ENCODE peak calls at places on chromosomes 16 and 17, in seven cellular contexts. J is cardiac muscle cell; I is ovary; S is OCI-LY7; V is CD4-positive, CD25-positive, alpha-beta regulatory T cell; B is stomach; M is tibial nerve. W is an unnamed sample. For H3K4me1, the result is how much of the 10 kb centered on the place peaks cover.

GRCh38 chr17:45019177-45019711 is 32.2 kb downstream of the DCAKD start:
- DNase-seq in J (peak), I (peak), S (peak), V (no peak), B (peak), M (no peak), W (no peak)

GRCh38 chr16:3651461-3652372 is 2.8 kb upstream of the DNASE1 start:
- DNase-seq in J (no peak), I (no peak), S (no peak), V (no peak), B (peak), M (peak), W (no peak)

GRCh38 chr17:70855401-70856054 is 686.2 kb downstream of the KCNJ2 start:
- DNase-seq in J (peak), I (no peak), S (no peak), V (no peak), B (peak), M (no peak), W (no peak)

GRCh38 chr17:17750881-17751280 is 69.6 kb downstream of the RAI1 start:
- DNase-seq in J (no peak), I (no peak), S (peak), V (peak), B (no peak), M (no peak), W (peak)

GRCh38 chr16:24482681-24483202 is 56.6 kb upstream of the RBBP6 start:
- DNase-seq in J (no peak), I (no peak), S (no peak), V (no peak), B (no peak), M (no peak), W (no peak)

GRCh38 chr17:15479697-15480096 is 12.3 kb upstream of the CDRT4 start:
- DNase-seq in J (peak), I (no peak), S (no peak), V (no peak), B (no peak), M (no peak), W (no peak)

GRCh38 chr17:77499699-77500435 is 359.1 kb downstream of the SEC14L1 start:
- DNase-seq in J (no peak), I (no peak), S (no peak), V (no peak), B (no peak), M (no peak), W (no peak)

GRCh38 chr17:1643293-1643998 is 2.1 kb downstream of the SCARF1 start:
- DNase-seq in J (peak), I (no peak), S (peak), V (peak), B (peak), M (no peak), W (peak)

GRCh38 chr16:49414651-49415050 is 41.0 kb downstream of the C16orf78 start:
- DNase-seq in J (no peak), I (no peak), S (no peak), V (no peak), B (no peak), M (no peak), W (no peak)

GRCh38 chr17:78318843-78319242 is 41.0 kb downstream of the SOCS3 start:
- DNase-seq in J (no peak), I (no peak), S (no peak), V (no peak), B (no peak), M (no peak), W (no peak)

GRCh38 chr17:3796822-3797170 is 4.2 kb downstream of the ITGAE start:
- DNase-seq in J (no peak), I (no peak), S (no peak), V (no peak), B (no peak), M (no peak), W (no peak)

GRCh38 chr17:78387982-78388941 is 9.8 kb downstream of the PGS1 start:
- DNase-seq in J (peak), I (no peak), S (peak), V (no peak), B (no peak), M (no peak), W (peak)

GRCh38 chr17:79508291-79508716 is 102.5 kb downstream of the RBFOX3 start:
- DNase-seq in J (no peak), I (no peak), S (no peak), V (no peak), B (no peak), M (no peak), W (no peak)

GRCh38 chr16:80105160-80105559 is 435.6 kb upstream of the DYNLRB2 start:
- DNase-seq in J (no peak), I (no peak), S (no peak), V (no peak), B (no peak), M (no peak), W (no peak)

GRCh38 chr17:60817187-60817586 is 139.5 kb downstream of the BCAS3 start:
- DNase-seq in J (peak), I (no peak), S (no peak), V (no peak), B (no peak), M (no peak), W (no peak)

GRCh38 chr17:71855000-71855399 is 265.8 kb upstream of the SOX9 start:
- DNase-seq in J (no peak), I (no peak), S (no peak), V (no peak), B (no peak), M (no peak), W (no peak)

GRCh38 chr16:66462912-66463311 is 35.8 kb downstream of the BEAN1 start:
- DNase-seq in J (no peak), I (no peak), S (no peak), V (no peak), B (no peak), M (no peak), W (no peak)

GRCh38 chr17:50218771-50219315 is 17.4 kb upstream of the COL1A1 start:
- DNase-seq in J (peak), I (peak), S (no peak), V (no peak), B (no peak), M (no peak), W (no peak)

GRCh38 chr17:42989726-42990652 is 8.2 kb upstream of the RPL27 start:
- DNase-seq in J (no peak), I (no peak), S (no peak), V (no peak), B (no peak), M (no peak), W (no peak)
- H3K27ac ChIP-seq in J (no peak), I (no peak), S (no peak), V (no peak), B (peak), M (no peak), W (no peak)

DNA sequence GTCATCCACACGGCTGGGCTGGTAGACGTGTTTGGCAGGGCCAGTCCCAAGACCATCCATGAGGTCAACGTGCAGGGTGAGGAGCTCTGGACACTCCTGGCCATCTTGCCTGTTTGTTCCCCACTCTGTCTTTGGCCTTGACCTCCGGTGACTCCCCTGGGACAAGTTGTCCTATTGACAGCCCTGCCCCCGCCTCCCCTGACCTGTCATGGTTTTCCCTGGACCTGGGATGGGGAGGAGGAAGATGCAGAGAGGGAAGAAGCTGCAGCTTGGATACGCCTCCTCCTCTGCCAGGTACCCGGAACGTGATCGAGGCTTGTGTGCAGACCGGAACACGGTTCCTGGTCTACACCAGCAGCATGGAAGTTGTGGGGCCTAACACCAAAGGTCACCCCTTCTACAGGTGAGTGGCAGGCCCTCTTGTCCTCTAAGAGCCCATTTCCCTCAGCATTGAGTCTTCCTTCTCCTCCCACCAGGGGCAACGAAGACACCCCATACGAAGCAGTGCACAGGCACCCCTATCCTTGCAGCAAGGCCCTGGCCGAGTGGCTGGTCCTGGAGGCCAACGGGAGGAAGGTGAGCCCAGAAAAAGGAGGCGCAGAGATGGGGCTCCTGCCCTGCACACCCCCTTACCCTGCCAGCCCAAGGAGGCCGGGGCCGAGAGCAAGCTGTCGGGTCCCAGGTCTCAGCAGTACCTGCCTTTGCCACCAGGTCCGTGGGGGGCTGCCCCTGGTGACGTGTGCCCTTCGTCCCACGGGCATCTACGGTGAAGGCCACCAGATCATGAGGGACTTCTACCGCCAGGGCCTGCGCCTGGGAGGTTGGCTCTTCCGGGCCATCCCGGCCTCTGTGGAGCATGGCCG is 1.4 kb downstream of the HSD3B7 start:
- DNase-seq in J (no peak), I (no peak), S (no peak), V (no peak), B (no peak), M (no peak), W (no peak)
- H3K4me3 ChIP-seq in J (no peak), I (no peak), S (no peak), V (no peak), B (no peak), M (no peak), W (no peak)

GRCh38 chr16:73064996-73065349 is 17.0 kb upstream of the ZFHX3 start:
- DNase-seq in J (no peak), I (no peak), S (no peak), V (no peak), B (no peak), M (no peak), W (no peak)

GRCh38 chr16:73066927-73067670 is 19.2 kb upstream of the ZFHX3 start:
- DNase-seq in J (peak), I (no peak), S (no peak), V (no peak), B (no peak), M (no peak), W (no peak)

GRCh38 chr16:73064227-73064995 is 16.5 kb upstream of the ZFHX3 start:
- DNase-seq in J (peak), I (no peak), S (no peak), V (no peak), B (no peak), M (no peak), W (no peak)

GRCh38 chr16:73066321-73066926 is 18.5 kb upstream of the ZFHX3 start:
- DNase-seq in J (no peak), I (no peak), S (no peak), V (no peak), B (no peak), M (no peak), W (no peak)

DNA sequence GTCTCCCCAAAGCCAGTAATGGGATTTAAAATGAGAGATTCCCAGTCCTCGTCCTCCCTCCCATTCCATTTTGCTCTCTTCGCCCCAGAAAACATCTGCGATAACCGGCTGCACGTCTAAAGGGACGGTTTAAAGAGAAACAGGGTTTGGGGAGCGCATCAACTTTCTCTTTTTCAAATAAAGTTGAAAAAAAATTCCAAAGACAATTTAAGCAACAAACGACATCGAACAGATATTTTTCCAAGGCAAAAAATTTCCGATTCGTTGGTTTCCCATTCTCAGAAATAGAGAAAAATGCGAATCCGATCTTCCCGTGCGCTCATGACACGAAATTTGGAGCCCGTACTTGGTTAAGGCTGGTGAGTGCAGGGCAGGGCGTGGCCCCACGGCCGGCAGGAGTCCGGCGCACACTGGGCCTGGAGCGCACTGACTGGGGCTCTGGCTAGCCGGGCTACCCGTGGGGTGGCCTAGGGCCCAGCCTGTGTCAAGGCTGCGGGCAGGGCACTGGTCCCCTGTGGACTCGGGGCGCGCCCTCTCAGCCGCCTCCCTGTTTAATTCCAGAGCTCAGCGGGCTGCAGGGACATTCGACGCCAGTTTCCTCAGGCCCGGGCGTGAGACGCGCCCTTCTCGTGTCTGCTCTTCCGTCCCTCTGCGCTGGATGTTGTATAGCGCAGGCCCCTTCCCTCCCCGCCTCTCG is 17.8 kb upstream of the ZFHX3 start:
- DNase-seq in J (peak), I (no peak), S (no peak), V (no peak), B (no peak), M (peak), W (no peak)
- H3K4me1 ChIP-seq in J (under half), I (under half), S (under half), V (under half), B (half or more), M (half or more), W (under half)

GRCh38 chr17:29207986-29208385 is 27.8 kb upstream of the MYO18A start:
- DNase-seq in J (no peak), I (no peak), S (no peak), V (no peak), B (no peak), M (no peak), W (no peak)
- H3K27ac ChIP-seq in J (no peak), I (no peak), S (no peak), V (no peak), B (no peak), M (no peak), W (no peak)

GRCh38 chr17:38897671-38898290 is 27.6 kb upstream of the LASP1NB start:
- DNase-seq in J (no peak), I (no peak), S (no peak), V (no peak), B (no peak), M (no peak), W (no peak)

GRCh38 chr17:38896373-38896954 is 26.6 kb downstream of the LASP1 start:
- DNase-seq in J (no peak), I (no peak), S (no peak), V (no peak), B (no peak), M (no peak), W (no peak)

GRCh38 chr17:38898291-38898679 is 27.1 kb upstream of the LASP1NB start:
- DNase-seq in J (no peak), I (no peak), S (peak), V (no peak), B (no peak), M (no peak), W (no peak)

GRCh38 chr17:38898812-38899348 is 26.5 kb upstream of the LASP1NB start:
- DNase-seq in J (peak), I (no peak), S (peak), V (peak), B (peak), M (no peak), W (peak)

DNA sequence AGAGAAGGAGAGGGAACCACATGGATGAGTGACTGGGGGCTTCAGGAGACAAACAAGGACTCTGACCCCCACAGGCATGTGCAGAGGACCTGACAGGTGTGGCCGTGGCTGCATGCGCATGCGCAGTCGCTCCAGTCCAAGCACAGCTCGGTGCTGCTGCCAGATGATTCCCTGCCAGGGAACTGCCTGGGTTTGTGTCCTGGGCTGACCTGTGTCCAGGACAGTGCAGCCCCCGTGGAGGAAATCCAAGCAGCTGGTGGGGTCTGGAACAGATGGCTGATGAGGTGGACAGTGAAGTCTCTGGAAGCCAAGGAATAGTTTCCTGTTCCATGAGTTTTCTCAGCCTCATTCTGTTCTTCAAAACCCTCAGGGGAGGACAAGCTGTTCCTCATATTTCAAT is 27.3 kb downstream of the LASP1 start:
- DNase-seq in J (peak), I (peak), S (no peak), V (no peak), B (no peak), M (peak), W (no peak)
- H3K4me3 ChIP-seq in J (no peak), I (no peak), S (no peak), V (no peak), B (no peak), M (no peak), W (no peak)

DNA sequence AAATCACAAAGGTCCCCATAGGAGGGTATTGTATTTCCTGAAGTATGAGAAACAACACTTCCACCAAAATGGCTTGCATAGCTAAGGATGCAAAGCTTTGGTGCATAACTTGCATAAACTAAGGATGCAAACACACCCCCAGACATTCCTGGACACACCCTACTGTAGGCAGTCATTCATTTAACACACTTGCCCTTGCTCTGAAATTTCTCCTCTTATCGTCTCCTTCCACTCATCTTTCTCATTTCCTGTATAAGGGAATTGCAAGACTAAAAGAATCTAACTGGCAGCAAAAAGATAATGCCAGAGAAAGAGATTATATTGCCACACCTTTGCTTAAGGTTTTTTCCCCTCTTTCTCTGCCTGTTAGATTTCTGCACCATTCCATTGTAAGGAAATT is 28.3 kb downstream of the CHD9 start:
- DNase-seq in J (peak), I (no peak), S (no peak), V (no peak), B (no peak), M (no peak), W (no peak)
- H3K4me1 ChIP-seq in J (under half), I (under half), S (under half), V (under half), B (half or more), M (half or more), W (under half)

GRCh38 chr16:90019201-90019542 is at the start of gene DBNDD1:
- DNase-seq in J (no peak), I (no peak), S (no peak), V (peak), B (peak), M (no peak), W (no peak)
- H3K27ac ChIP-seq in J (no peak), I (no peak), S (no peak), V (no peak), B (peak), M (no peak), W (peak)

DNA sequence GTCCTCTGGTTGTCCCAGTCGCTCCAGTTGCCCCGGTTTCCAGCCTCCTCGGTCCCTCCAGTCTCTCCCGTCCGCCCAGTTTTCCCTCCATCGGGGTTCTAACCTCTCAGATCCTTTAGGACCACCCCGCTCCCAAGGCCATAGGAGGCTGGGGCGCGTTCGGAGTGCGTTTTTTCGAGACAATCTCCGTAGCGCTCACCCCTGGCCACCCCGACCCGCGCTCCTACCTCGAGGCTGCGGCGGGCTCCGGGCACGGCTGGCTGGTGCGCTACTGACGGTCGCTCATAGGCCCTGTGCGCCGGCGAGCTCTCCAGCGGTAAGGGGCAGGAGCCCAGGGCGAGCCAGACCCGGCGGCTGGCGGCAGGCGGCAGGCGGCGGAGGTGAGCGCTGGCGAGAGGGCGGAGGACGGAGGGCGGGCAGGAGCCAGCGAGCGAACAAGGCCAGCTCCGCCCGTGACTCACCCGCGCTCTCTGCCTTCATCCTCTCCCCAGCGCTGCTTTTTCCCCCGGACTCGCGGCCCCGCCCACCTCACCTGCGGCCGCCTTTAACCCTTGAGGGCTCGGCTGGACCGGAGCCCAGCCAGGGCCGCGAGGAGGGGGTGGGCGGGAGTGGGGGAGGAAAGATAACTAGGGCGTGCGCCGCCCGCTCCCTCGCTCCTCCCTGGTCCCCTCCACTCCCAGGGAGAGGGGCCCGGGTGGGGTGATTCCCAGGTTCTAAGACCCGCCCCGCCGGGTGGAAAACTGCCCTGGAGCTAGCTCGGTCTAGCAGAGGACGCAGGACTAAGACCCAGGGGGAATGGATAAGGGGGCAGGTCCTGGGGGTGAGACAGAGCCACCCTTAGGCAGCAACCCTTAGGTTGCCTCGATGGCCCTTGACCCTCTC is at the start of gene SP6:
- DNase-seq in J (peak), I (peak), S (no peak), V (peak), B (peak), M (no peak), W (no peak)
- H3K4me3 ChIP-seq in J (peak), I (peak), S (no peak), V (no peak), B (peak), M (peak), W (peak)

GRCh38 chr17:28948342-28948741 is 3.0 kb downstream of the PHF12 start:
- DNase-seq in J (no peak), I (no peak), S (no peak), V (no peak), B (no peak), M (no peak), W (no peak)
- H3K4me1 ChIP-seq in J (under half), I (under half), S (under half), V (half or more), B (half or more), M (half or more), W (half or more)

GRCh38 chr17:63433746-63434591 is 12.1 kb downstream of the CYB561 start:
- DNase-seq in J (peak), I (peak), S (no peak), V (no peak), B (peak), M (peak), W (no peak)

GRCh38 chr17:63436523-63437110 is 9.5 kb downstream of the CYB561 start:
- DNase-seq in J (peak), I (no peak), S (no peak), V (no peak), B (peak), M (no peak), W (no peak)

GRCh38 chr17:63434951-63435571 is 11.0 kb downstream of the CYB561 start:
- DNase-seq in J (peak), I (no peak), S (no peak), V (no peak), B (peak), M (no peak), W (no peak)

GRCh38 chr17:63437287-63438091 is 8.6 kb downstream of the CYB561 start:
- DNase-seq in J (peak), I (peak), S (no peak), V (no peak), B (peak), M (peak), W (no peak)

GRCh38 chr17:63435681-63436522 is 10.2 kb downstream of the CYB561 start:
- DNase-seq in J (no peak), I (no peak), S (peak), V (no peak), B (peak), M (no peak), W (no peak)
- H3K27ac ChIP-seq in J (no peak), I (no peak), S (no peak), V (no peak), B (peak), M (no peak), W (no peak)